ENCODE peak calls at places on chromosomes 1 and 21, in six cellular contexts. R, V, E, G, U and K are unnamed samples.

GRCh38 chr1:208160259-208160819 is 83.8 kb downstream of the PLXNA2 start:
- DNase-seq in R (no peak), V (peak; percentile 17), E (no peak), G (no peak), U (no peak), K (no peak)

GRCh38 chr1:119139393-119139792 is 1.1 kb downstream of the WARS2 start:
- DNase-seq in R (no peak), V (peak; percentile 52), E (no peak), G (no peak), U (no peak), K (no peak)

GRCh38 chr1:156664949-156665411 is 12.2 kb downstream of the NES start:
- DNase-seq in R (no peak), V (peak; percentile 54), E (no peak), G (no peak), U (peak; percentile 9), K (peak; percentile 92)

GRCh38 chr1:234934611-234935033 is 194.0 kb downstream of the TOMM20 start:
- DNase-seq in R (no peak), V (no peak), E (no peak), G (peak; percentile 33), U (no peak), K (peak; percentile 62)

GRCh38 chr1:46580140-46580903 is 23.7 kb downstream of the MKNK1 start:
- DNase-seq in R (no peak), V (peak; percentile 20), E (no peak), G (no peak), U (no peak), K (no peak)

GRCh38 chr1:223144431-223144830 is 1.4 kb upstream of the TLR5 start:
- DNase-seq in R (no peak), V (no peak), E (no peak), G (no peak), U (no peak), K (no peak)

GRCh38 chr1:175171214-175171913 is 21.2 kb downstream of the KIAA0040 start:
- DNase-seq in R (no peak), V (peak; percentile 55), E (no peak), G (no peak), U (no peak), K (no peak)

GRCh38 chr1:183027031-183027430 is 3.8 kb downstream of the LAMC1 start:
- DNase-seq in R (no peak), V (no peak), E (no peak), G (no peak), U (no peak), K (no peak)

GRCh38 chr1:159916240-159917051 is 8.9 kb downstream of the TAGLN2 start:
- DNase-seq in R (no peak), V (no peak), E (peak; percentile 84), G (peak; percentile 43), U (no peak), K (peak; percentile 95)

GRCh38 chr1:245380790-245381535 is 226.2 kb downstream of the KIF26B start:
- DNase-seq in R (no peak), V (no peak), E (no peak), G (no peak), U (no peak), K (no peak)

DNA sequence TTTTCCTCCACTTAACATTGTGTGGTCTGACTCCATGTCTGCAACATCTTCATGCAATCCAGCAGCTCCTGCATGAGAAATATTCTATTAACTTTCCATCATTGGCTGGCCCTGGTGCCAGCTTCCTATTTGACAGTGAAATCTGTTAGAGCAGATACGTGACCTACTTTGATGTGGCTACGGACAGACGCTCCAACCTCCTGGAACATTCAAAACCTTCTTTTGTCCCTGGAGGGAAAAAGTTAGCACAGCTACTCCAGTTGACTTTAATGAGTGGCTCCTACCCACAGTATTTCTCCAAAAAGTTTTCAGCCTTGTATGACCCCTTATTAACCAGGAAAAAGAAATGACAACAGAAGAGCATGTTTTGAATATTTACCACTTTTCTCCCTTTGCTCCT is 22.0 kb downstream of the PRAMEF20 start:
- DNase-seq in R (no peak), V (no peak), E (no peak), G (no peak), U (no peak), K (no peak)
- H3K4me3 ChIP-seq in R (no peak overlapping the region), V (no peak overlapping the region), E (no peak overlapping the region), G (no peak overlapping the region), U (no peak overlapping the region), K (no peak overlapping the region)

GRCh38 chr1:33633019-33633801 is 160.8 kb downstream of the ZSCAN20 start:
- DNase-seq in R (peak; percentile 77), V (peak; percentile 92), E (peak; percentile 92), G (peak; percentile 62), U (peak; percentile 96), K (peak; percentile 89)

GRCh38 chr1:33634143-33634542 is 161.7 kb downstream of the ZSCAN20 start:
- DNase-seq in R (no peak), V (no peak), E (no peak), G (no peak), U (no peak), K (no peak)

GRCh38 chr1:33634806-33635205 is 162.4 kb downstream of the ZSCAN20 start:
- DNase-seq in R (no peak), V (peak; percentile 44), E (peak; percentile 61), G (no peak), U (no peak), K (peak; percentile 62)

GRCh38 chr1:33636209-33636608 is 163.8 kb downstream of the ZSCAN20 start:
- DNase-seq in R (no peak), V (no peak), E (no peak), G (no peak), U (no peak), K (no peak)

GRCh38 chr1:33635336-33636012 is 163.0 kb downstream of the ZSCAN20 start:
- DNase-seq in R (no peak), V (no peak), E (no peak), G (no peak), U (no peak), K (no peak)
- TF ChIP-seq CTCF in R (no peak), V (no peak), E (no peak), G (no peak), U (no peak), K (no peak)

GRCh38 chr21:42753804-42754203 is 100.4 kb downstream of the PDE9A start:
- DNase-seq in R (no peak), V (no peak), E (no peak), G (no peak), U (no peak), K (no peak)
- H3K27me3 ChIP-seq in R (no peaks in the 10 kb centered on the region), V (peaks cover 65% of the 10 kb centered on the region), E (no peaks in the 10 kb centered on the region), G (no peaks in the 10 kb centered on the region), U (no peaks in the 10 kb centered on the region), K (no peaks in the 10 kb centered on the region)

GRCh38 chr1:220706480-220706879 is 16.3 kb downstream of the C1orf115 start:
- DNase-seq in R (no peak), V (no peak), E (no peak), G (no peak), U (no peak), K (no peak)

GRCh38 chr1:220708244-220708643 is 18.1 kb downstream of the C1orf115 start:
- DNase-seq in R (no peak), V (no peak), E (no peak), G (no peak), U (no peak), K (no peak)

GRCh38 chr1:220708929-220709801 is 19.0 kb downstream of the C1orf115 start:
- DNase-seq in R (no peak), V (no peak), E (no peak), G (no peak), U (no peak), K (no peak)

GRCh38 chr1:220705782-220706181 is 15.6 kb downstream of the C1orf115 start:
- DNase-seq in R (no peak), V (no peak), E (no peak), G (no peak), U (no peak), K (no peak)

DNA sequence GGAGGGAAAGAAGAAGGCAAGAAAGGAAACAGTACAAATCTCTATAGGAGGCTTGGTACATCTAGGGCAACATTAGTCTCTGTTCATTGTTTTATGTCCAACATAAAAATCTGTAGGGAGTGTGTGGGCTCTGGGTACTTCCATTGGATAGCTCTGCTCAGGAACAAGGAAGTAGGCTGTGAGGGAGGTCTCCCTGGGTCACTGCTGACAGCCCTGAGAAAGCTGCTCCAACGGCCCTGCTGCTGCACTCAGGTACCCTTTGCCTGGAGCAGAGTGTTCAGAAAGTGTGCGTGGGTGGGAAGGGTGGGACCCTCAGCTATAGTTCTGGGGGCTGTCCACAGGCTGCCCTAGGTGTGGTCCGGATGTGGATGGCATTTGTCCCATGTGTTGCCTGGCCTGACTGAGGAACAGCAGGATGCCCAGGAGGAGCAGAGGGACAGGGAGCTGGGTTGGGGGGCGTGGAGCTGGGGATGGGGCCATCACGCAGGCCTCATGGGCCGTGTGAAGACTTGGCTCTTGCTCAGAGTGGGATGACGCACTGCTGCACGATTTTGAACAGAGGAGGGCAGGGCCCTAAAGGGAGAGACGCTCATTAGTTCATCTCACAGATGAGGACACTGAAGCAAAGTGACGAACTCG is 16.9 kb downstream of the C1orf115 start:
- DNase-seq in R (no peak), V (no peak), E (no peak), G (no peak), U (no peak), K (no peak)
- H3K4me3 ChIP-seq in R (no peak overlapping the region), V (no peak overlapping the region), E (no peak overlapping the region), G (no peak overlapping the region), U (no peak overlapping the region), K (no peak overlapping the region)

GRCh38 chr1:22453181-22453580 is 1.5 kb downstream of the ZBTB40 start:
- DNase-seq in R (no peak), V (no peak), E (no peak), G (no peak), U (no peak), K (no peak)
- TF ChIP-seq CTCF in R (no peak), V (no peak), E (no peak), G (no peak), U (no peak), K (no peak)